ENCODE peak calls at places on chromosomes 6 and 20, in eight cellular contexts. L, O, K, I, D, H, R and V are unnamed samples.
A peak's percentile ranks its signal among the peaks of the same experiment; 100 is the strongest.

GRCh38 chr6:135540207-135540877 is 42.8 kb upstream of the AHI1 start:
- DNase-seq in L (no peak), O (no peak), K (no peak), I (no peak), D (no peak), H (peak; percentile 33), R (no peak), V (no peak)

GRCh38 chr6:156949376-156949775 is 172.2 kb downstream of the ARID1B start:
- DNase-seq in L (no peak), O (no peak), K (no peak), I (peak; percentile 62), D (no peak), H (no peak), R (no peak), V (no peak)

GRCh38 chr6:165939047-165939446 is 228.6 kb downstream of the TBXT start:
- DNase-seq in L (no peak), O (no peak), K (no peak), I (no peak), D (no peak), H (no peak), R (no peak), V (no peak)

GRCh38 chr20:62832212-62832922 is 15.5 kb downstream of the COL9A3 start:
- DNase-seq in L (peak; percentile 28), O (no peak), K (peak; percentile 21), I (peak; percentile 44), D (peak; percentile 86), H (peak; percentile 61), R (peak; percentile 96), V (peak; percentile 46)

GRCh38 chr20:52652271-52652670 is 319.9 kb upstream of the TSHZ2 start:
- DNase-seq in L (no peak), O (no peak), K (no peak), I (no peak), D (no peak), H (no peak), R (no peak), V (no peak)

GRCh38 chr6:97674802-97675201 is 391.8 kb upstream of the MMS22L start:
- DNase-seq in L (no peak), O (peak; percentile 7), K (no peak), I (no peak), D (no peak), H (no peak), R (no peak), V (no peak)

GRCh38 chr6:19759117-19759880 is 77.9 kb upstream of the ID4 start:
- DNase-seq in L (no peak), O (no peak), K (no peak), I (no peak), D (no peak), H (no peak), R (no peak), V (no peak)

GRCh38 chr6:132498638-132499037 is 14.3 kb downstream of the STX7 start:
- DNase-seq in L (no peak), O (no peak), K (no peak), I (no peak), D (no peak), H (no peak), R (no peak), V (no peak)

GRCh38 chr6:118771253-118771652 is 119.9 kb upstream of the CEP85L start:
- DNase-seq in L (no peak), O (no peak), K (no peak), I (peak; percentile 38), D (no peak), H (no peak), R (no peak), V (no peak)

GRCh38 chr6:106122306-106122940 is 36.3 kb downstream of the PRDM1 start:
- DNase-seq in L (peak; percentile 47), O (no peak), K (no peak), I (peak; percentile 36), D (no peak), H (no peak), R (no peak), V (no peak)

GRCh38 chr6:25652007-25652515 is at the start of gene SCGN:
- DNase-seq in L (no peak), O (peak; percentile 42), K (peak; percentile 76), I (peak; percentile 17), D (peak; percentile 80), H (peak; percentile 72), R (peak; percentile 34), V (no peak)

GRCh38 chr6:16681260-16681873 is 79.9 kb downstream of the ATXN1 start:
- DNase-seq in L (peak; percentile 14), O (peak; percentile 48), K (no peak), I (no peak), D (no peak), H (no peak), R (no peak), V (no peak)

GRCh38 chr6:32983493-32983848 is 15.1 kb downstream of the BRD2 start:
- DNase-seq in L (no peak), O (no peak), K (no peak), I (no peak), D (no peak), H (no peak), R (peak; percentile 15), V (no peak)

GRCh38 chr20:63739129-63740069 is at the start of gene SLC2A4RG:
- DNase-seq in L (peak; percentile 74), O (peak; percentile 73), K (peak; percentile 85), I (peak; percentile 52), D (peak; percentile 95), H (peak; percentile 88), R (peak; percentile 51), V (peak; percentile 51)

GRCh38 chr20:37347891-37348642 is 2.1 kb downstream of the SRC start:
- DNase-seq in L (no peak), O (no peak), K (peak; percentile 22), I (no peak), D (no peak), H (no peak), R (peak; percentile 20), V (no peak)

GRCh38 chr20:25220021-25220730 is 24.7 kb downstream of the ENTPD6 start:
- DNase-seq in L (no peak), O (peak; percentile 62), K (no peak), I (no peak), D (no peak), H (no peak), R (no peak), V (no peak)

GRCh38 chr6:32947552-32948465 is 5.1 kb downstream of the HLA-DMA start:
- DNase-seq in L (no peak), O (peak; percentile 56), K (no peak), I (peak; percentile 27), D (no peak), H (no peak), R (peak; percentile 67), V (no peak)

GRCh38 chr6:150567823-150568383 is 31.8 kb upstream of the PLEKHG1 start:
- DNase-seq in L (no peak), O (no peak), K (no peak), I (no peak), D (no peak), H (peak; percentile 61), R (no peak), V (no peak)

GRCh38 chr6:134288538-134289203 is 29.2 kb downstream of the SGK1 start:
- DNase-seq in L (no peak), O (no peak), K (no peak), I (no peak), D (no peak), H (no peak), R (peak; percentile 79), V (no peak)

GRCh38 chr6:5173862-5174643 is 86.7 kb downstream of the LYRM4 start:
- DNase-seq in L (no peak), O (no peak), K (no peak), I (no peak), D (no peak), H (no peak), R (peak; percentile 82), V (no peak)

GRCh38 chr20:44034965-44035635 is 120.4 kb downstream of the TOX2 start:
- DNase-seq in L (no peak), O (no peak), K (peak; percentile 7), I (no peak), D (no peak), H (no peak), R (no peak), V (no peak)

GRCh38 chr6:119612871-119613515 is 263.4 kb upstream of the MAN1A1 start:
- DNase-seq in L (no peak), O (no peak), K (no peak), I (no peak), D (no peak), H (no peak), R (no peak), V (no peak)

GRCh38 chr6:12384417-12384912 is 94.3 kb downstream of the EDN1 start:
- DNase-seq in L (no peak), O (no peak), K (no peak), I (no peak), D (no peak), H (no peak), R (no peak), V (no peak)

GRCh38 chr6:139165324-139165723 is 30.4 kb downstream of the HECA start:
- DNase-seq in L (no peak), O (no peak), K (no peak), I (no peak), D (no peak), H (no peak), R (no peak), V (no peak)

GRCh38 chr6:122678841-122679240 is 68.6 kb downstream of the PKIB start:
- DNase-seq in L (no peak), O (no peak), K (no peak), I (no peak), D (no peak), H (no peak), R (no peak), V (no peak)

GRCh38 chr20:59825944-59826759 is 107.3 kb downstream of the SYCP2 start:
- DNase-seq in L (peak; percentile 77), O (no peak), K (no peak), I (peak; percentile 56), D (no peak), H (peak; percentile 44), R (no peak), V (peak; percentile 16)

GRCh38 chr6:139538366-139538765 is 163.9 kb upstream of the CITED2 start:
- DNase-seq in L (no peak), O (no peak), K (no peak), I (no peak), D (no peak), H (no peak), R (no peak), V (no peak)

GRCh38 chr20:35271073-35271882 is 6.6 kb downstream of the MMP24OS start:
- DNase-seq in L (no peak), O (no peak), K (no peak), I (no peak), D (no peak), H (no peak), R (no peak), V (no peak)

GRCh38 chr6:46412662-46413061 is 78.6 kb downstream of the RCAN2 start:
- DNase-seq in L (no peak), O (no peak), K (no peak), I (no peak), D (no peak), H (no peak), R (no peak), V (no peak)

GRCh38 chr6:37565267-37566208 is 65.8 kb upstream of the CCDC167 start:
- DNase-seq in L (peak; percentile 70), O (peak; percentile 93), K (peak; percentile 27), I (peak; percentile 60), D (no peak), H (no peak), R (no peak), V (peak; percentile 79)

GRCh38 chr6:55777461-55777860 is 97.9 kb downstream of the BMP5 start:
- DNase-seq in L (no peak), O (no peak), K (no peak), I (no peak), D (no peak), H (no peak), R (no peak), V (no peak)

GRCh38 chr6:101478891-101479290 is 85.4 kb downstream of the GRIK2 start:
- DNase-seq in L (no peak), O (no peak), K (no peak), I (no peak), D (no peak), H (no peak), R (no peak), V (no peak)

GRCh38 chr20:14712302-14712739 is 374.9 kb upstream of the FLRT3 start:
- DNase-seq in L (no peak), O (no peak), K (no peak), I (no peak), D (no peak), H (no peak), R (no peak), V (no peak)

GRCh38 chr6:68743099-68743498 is 108.0 kb downstream of the ADGRB3 start:
- DNase-seq in L (no peak), O (no peak), K (no peak), I (no peak), D (no peak), H (no peak), R (no peak), V (no peak)